ENCODE peak calls at places on chromosomes 5 and 9, in seven cellular contexts. P is keratinocyte, T is GM23248, D is astrocyte, F is colonic mucosa, B is HepG2, Z is fibroblast of lung. I is an unnamed sample.

GRCh38 chr9:97808972-97809371 is 44.1 kb upstream of the FOXE1 start:
- DNase-seq in Z (peak), F (no peak), D (peak), B (no peak), T (no peak), P (no peak), I (no peak)

GRCh38 chr5:83509535-83509934 is 38.0 kb downstream of the VCAN start:
- DNase-seq in T (peak), B (no peak), P (no peak), D (peak), Z (peak), F (no peak), I (no peak)

GRCh38 chr9:2208465-2208864 is 193.3 kb downstream of the SMARCA2 start:
- DNase-seq in Z (no peak), T (no peak), B (no peak), D (no peak), P (no peak), F (no peak), I (no peak)

GRCh38 chr5:16937023-16937379 is 913 bp upstream of the MYO10 start:
- DNase-seq in B (no peak), F (peak), T (peak), Z (no peak), P (no peak), D (no peak), I (no peak)

GRCh38 chr9:125262217-125262991 is 778 bp downstream of the GAPVD1 start:
- DNase-seq in T (peak), F (no peak), B (peak), D (no peak), Z (no peak), P (no peak), I (no peak)

GRCh38 chr9:134396825-134397224 is 70.6 kb downstream of the RXRA start:
- DNase-seq in P (no peak), D (no peak), Z (no peak), F (no peak), T (no peak), B (no peak), I (no peak)

GRCh38 chr5:34691326-34691725 is 35.2 kb downstream of the RAI14 start:
- DNase-seq in Z (peak), D (peak), P (no peak), T (peak), B (no peak), F (no peak), I (no peak)

GRCh38 chr9:23830459-23830805 is 4.4 kb upstream of the ELAVL2 start:
- DNase-seq in B (no peak), T (no peak), F (no peak), P (no peak), Z (no peak), D (no peak), I (no peak)

GRCh38 chr5:140242890-140243585 is 59.9 kb downstream of the PFDN1 start:
- DNase-seq in Z (no peak), T (no peak), D (no peak), B (no peak), F (no peak), P (no peak), I (no peak)

GRCh38 chr5:87069974-87070608 is 197.6 kb upstream of the RASA1 start:
- DNase-seq in F (peak), B (no peak), P (no peak), D (peak), T (peak), Z (peak), I (no peak)

GRCh38 chr5:37428044-37428443 is 48.9 kb downstream of the WDR70 start:
- DNase-seq in D (no peak), P (no peak), F (no peak), T (no peak), B (no peak), Z (no peak), I (no peak)

GRCh38 chr9:105119166-105119565 is 125.3 kb upstream of the SLC44A1 start:
- DNase-seq in D (no peak), Z (no peak), B (no peak), T (no peak), P (no peak), F (no peak), I (no peak)

GRCh38 chr9:90460220-90460619 is 182.4 kb downstream of the DIRAS2 start:
- DNase-seq in T (no peak), P (no peak), D (no peak), Z (no peak), B (no peak), F (peak), I (peak)

GRCh38 chr9:93112116-93112863 is 16.3 kb downstream of the CARD19 start:
- DNase-seq in B (peak), P (no peak), D (no peak), Z (no peak), T (no peak), F (no peak), I (no peak)

GRCh38 chr5:68264024-68264956 is 48.7 kb downstream of the PIK3R1 start:
- DNase-seq in T (peak), Z (peak), F (peak), P (no peak), D (peak), B (peak), I (no peak)

DNA sequence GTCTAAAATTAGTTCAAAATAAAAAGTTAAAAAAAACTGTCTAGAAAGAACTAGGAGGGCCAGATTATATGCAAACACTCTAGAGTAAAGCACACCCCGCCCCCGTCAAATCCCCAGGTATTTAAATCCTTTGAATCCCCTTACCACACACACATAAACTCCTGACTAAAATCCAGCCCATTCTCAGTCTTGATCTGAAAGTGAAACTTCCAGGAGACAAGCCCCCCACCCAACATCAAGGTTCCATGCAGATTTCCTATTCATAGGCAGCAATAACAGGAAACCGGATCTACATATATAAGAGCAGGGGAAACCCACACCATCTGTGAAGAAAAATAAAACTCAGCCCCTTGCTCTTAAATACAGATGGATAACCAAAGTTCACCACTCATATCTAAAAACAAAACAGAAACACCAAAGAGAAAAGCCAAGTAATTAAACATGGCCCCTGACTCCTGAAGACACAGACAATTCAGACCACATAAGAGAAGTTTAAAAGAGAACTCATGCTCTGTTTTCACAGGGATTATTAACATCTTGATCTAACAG is 42.3 kb downstream of the MARCHF3 start:
- DNase-seq in F (no peak), B (no peak), P (no peak), D (no peak), T (no peak), Z (no peak), I (no peak)
- H3K4me3 ChIP-seq in F (no peak), B (no peak), P (no peak), D (no peak), T (no peak), Z (no peak), I (no peak)

GRCh38 chr5:15645776-15646175 is 145.8 kb downstream of the FBXL7 start:
- DNase-seq in B (no peak), T (peak), D (peak), P (no peak), Z (peak), F (no peak), I (peak)
- H3K9ac ChIP-seq in B (no peak), T (peak), D (no peak), P (no peak), Z (no peak), F (no peak), I (no peak)

GRCh38 chr9:1052908-1053590 is 2.9 kb downstream of the DMRT2 start:
- DNase-seq in P (no peak), Z (no peak), F (no peak), B (no peak), T (no peak), D (no peak), I (no peak)

GRCh38 chr9:1050125-1050895 is at the start of gene DMRT2:
- DNase-seq in Z (peak), F (peak), P (no peak), D (peak), B (peak), T (peak), I (no peak)

GRCh38 chr9:1049641-1050040 is 516 bp upstream of the DMRT2 start:
- DNase-seq in F (peak), D (no peak), T (no peak), Z (no peak), B (no peak), P (no peak), I (no peak)

GRCh38 chr9:1052119-1052907 is 2.2 kb downstream of the DMRT2 start:
- DNase-seq in Z (no peak), T (no peak), P (no peak), B (no peak), D (no peak), F (no peak), I (no peak)

GRCh38 chr9:1051286-1052118 is 1.3 kb downstream of the DMRT2 start:
- DNase-seq in F (peak), Z (peak), T (peak), P (no peak), D (no peak), B (no peak), I (peak)
- H3K4me3 ChIP-seq in F (peak), Z (no peak), T (peak), P (peak), D (no peak), B (no peak), I (peak)

GRCh38 chr9:94923333-94924089 is 197.0 kb downstream of the AOPEP start:
- DNase-seq in T (no peak), Z (peak), F (no peak), P (no peak), D (peak), B (no peak), I (no peak)

GRCh38 chr9:94922098-94922607 is 195.7 kb downstream of the AOPEP start:
- DNase-seq in F (no peak), B (peak), P (no peak), T (peak), Z (peak), D (peak), I (no peak)

GRCh38 chr9:94921656-94922055 is 195.2 kb downstream of the AOPEP start:
- DNase-seq in B (no peak), P (no peak), T (no peak), D (no peak), F (no peak), Z (no peak), I (no peak)

GRCh38 chr9:94921072-94921471 is 194.6 kb downstream of the AOPEP start:
- DNase-seq in D (peak), F (no peak), B (no peak), Z (peak), T (peak), P (no peak), I (no peak)

DNA sequence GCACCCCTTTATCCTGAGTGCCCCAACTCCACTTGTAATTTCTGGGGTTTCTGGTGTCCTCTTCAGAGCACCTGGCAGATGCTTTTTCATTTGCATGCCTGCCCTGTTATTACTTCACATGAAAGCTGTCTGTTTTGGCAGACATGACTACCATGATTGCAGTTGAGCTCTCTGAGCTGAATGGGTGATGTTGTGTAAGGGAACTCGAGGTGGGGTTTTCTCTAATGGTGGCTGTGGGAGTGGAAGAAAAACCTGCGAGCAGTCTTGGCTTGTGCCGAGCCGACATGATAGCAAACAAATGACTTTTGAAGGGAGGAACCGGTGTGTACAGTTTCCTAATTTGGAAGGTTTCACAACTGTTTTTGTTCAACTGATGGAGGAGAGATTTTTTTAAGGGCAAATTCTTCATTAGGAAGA is 196.2 kb downstream of the AOPEP start:
- DNase-seq in Z (no peak), B (peak), T (peak), D (peak), P (no peak), F (no peak), I (no peak)
- H3K9ac ChIP-seq in Z (no peak), B (peak), T (peak), D (peak), P (peak), F (peak), I (peak)

GRCh38 chr9:14029811-14030210 is 284.1 kb downstream of the NFIB start:
- DNase-seq in D (no peak), P (no peak), B (no peak), Z (no peak), F (no peak), T (peak), I (no peak)
- H3K4me3 ChIP-seq in D (no peak), P (no peak), B (no peak), Z (no peak), F (no peak), T (peak), I (no peak)

GRCh38 chr5:1003296-1003937 is 5.2 kb upstream of the NKD2 start:
- DNase-seq in T (peak), B (no peak), F (peak), Z (peak), D (no peak), P (peak), I (no peak)
- H3K9ac ChIP-seq in T (no peak), B (no peak), F (no peak), Z (no peak), D (no peak), P (no peak), I (no peak)

DNA sequence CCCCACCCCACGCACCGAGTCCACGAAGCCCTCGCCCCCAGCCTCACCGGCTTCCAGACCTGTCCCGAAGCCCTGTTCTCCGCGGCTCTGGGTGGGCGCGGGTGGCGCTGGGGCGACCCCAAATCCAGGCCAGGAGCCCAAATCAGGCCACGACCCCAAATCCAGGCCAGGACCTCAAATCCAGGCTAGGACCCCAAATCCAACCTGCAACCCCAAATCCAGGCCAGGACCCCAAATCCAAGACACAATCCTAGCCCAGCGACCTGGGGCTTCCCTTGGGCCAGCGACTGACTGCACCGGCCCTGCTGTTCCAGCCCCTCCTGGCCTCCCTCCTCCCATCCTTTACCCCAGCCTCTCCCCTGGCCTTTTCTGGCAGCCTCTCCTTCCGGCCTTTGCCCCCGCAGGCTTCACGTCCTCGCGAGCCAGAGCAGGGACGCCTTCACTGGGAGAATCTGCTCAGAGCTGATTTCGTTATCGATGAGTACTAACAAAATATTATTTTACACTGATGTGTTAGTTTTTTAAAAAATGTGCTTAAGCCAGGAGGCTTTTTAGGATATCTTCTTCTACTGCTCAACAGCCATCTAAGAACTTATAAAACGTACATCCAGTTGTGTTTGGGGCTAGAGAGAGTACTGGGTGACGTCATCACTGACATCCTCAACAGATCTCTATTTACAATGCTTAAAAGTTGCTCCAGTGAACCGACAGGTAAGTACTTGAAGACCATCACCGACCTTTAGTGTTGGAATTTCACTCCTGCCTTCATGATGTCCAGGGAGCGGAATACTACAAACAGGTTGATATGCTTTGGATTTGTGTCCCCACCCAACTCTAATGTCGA is 34.7 kb downstream of the TRIP13 start:
- DNase-seq in D (no peak), B (no peak), P (no peak), Z (no peak), T (no peak), F (no peak), I (no peak)
- H3K4me3 ChIP-seq in D (no peak), B (no peak), P (no peak), Z (no peak), T (peak), F (no peak), I (no peak)

GRCh38 chr5:59039296-59040006 is 456.6 kb downstream of the RAB3C start:
- DNase-seq in T (peak), Z (peak), P (no peak), B (no peak), D (peak), F (peak), I (peak)
- H3K9ac ChIP-seq in T (peak), Z (peak), P (peak), B (peak), D (peak), F (peak), I (peak)

DNA sequence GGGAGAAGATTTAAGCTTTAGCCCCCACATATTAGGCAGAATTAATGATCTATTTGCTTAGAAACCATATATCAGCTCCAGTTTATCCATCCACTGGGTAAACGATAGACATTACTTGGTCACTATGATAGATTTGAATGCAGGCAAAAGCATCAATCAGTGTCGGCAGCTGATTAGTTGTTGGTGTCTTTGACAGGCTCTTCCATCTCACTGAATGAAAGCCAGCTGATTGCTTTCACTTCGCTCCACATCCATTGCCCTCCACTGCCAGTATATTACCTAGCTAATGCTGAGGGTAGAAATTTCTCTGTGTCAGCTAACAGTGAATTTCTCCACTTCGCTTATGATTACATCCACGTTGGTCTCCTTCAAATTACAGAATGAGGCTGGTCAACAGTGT is 821.4 kb upstream of the TYRP1 start:
- DNase-seq in F (no peak), B (no peak), P (no peak), T (no peak), Z (no peak), D (no peak), I (no peak)
- H3K4me3 ChIP-seq in F (no peak), B (no peak), P (no peak), T (no peak), Z (no peak), D (no peak), I (no peak)

GRCh38 chr9:34701023-34701768 is 8.7 kb downstream of the CCL21 start:
- DNase-seq in D (peak), Z (peak), P (no peak), T (peak), F (peak), B (peak), I (peak)
- H3K9ac ChIP-seq in D (peak), Z (peak), P (peak), T (peak), F (peak), B (no peak), I (peak)

I was measured in NT2/D1.